ENCODE peak calls at places on chromosomes 7 and 10, in seven cellular contexts. M is M059J; A is naive thymus-derived CD8-positive, alpha-beta T cell; Z is choroid plexus epithelial cell; F is amygdala; D is stimulated activated CD8-positive, alpha-beta memory T cell treated with anti-CD3 and anti-CD28 coated beads, Interleukin-4, amount 100 ng/mL, for 4 hours; H is type B pancreatic cell. P is an unnamed sample.

GRCh38 chr10:133161486-133162051 is 1.6 kb downstream of the KNDC1 start:
- DNase-seq in M (no peak), A (no peak), Z (no peak), F (no peak), D (no peak), H (no peak), P (no peak)

GRCh38 chr7:1741751-1742554 is 71.9 kb downstream of the ELFN1 start:
- DNase-seq in M (no peak), A (no peak), Z (no peak), F (no peak), D (no peak), H (no peak), P (no peak)

GRCh38 chr7:87364246-87364645 is 18.8 kb downstream of the CROT start:
- DNase-seq in M (no peak), A (no peak), Z (no peak), F (no peak), D (no peak), H (no peak), P (no peak)

GRCh38 chr7:128893251-128894100 is 17.0 kb downstream of the KCP start:
- DNase-seq in M (no peak), A (peak; percentile 42), Z (no peak), F (no peak), D (no peak), H (no peak), P (no peak)

GRCh38 chr10:95121904-95122303 is 52.6 kb upstream of the CYP2C8 start:
- DNase-seq in M (no peak), A (peak; percentile 21), Z (peak; percentile 51), F (no peak), D (no peak), H (no peak), P (no peak)

GRCh38 chr10:99843310-99843709 is 60.9 kb downstream of the ABCC2 start:
- DNase-seq in M (no peak), A (no peak), Z (no peak), F (no peak), D (no peak), H (no peak), P (no peak)

GRCh38 chr10:103254538-103255325 is 9.0 kb downstream of the RPEL1 start:
- DNase-seq in M (peak; percentile 65), A (no peak), Z (peak; percentile 41), F (no peak), D (no peak), H (no peak), P (no peak)

GRCh38 chr10:63103971-63104409 is 29.1 kb upstream of the NRBF2 start:
- DNase-seq in M (no peak), A (no peak), Z (no peak), F (no peak), D (no peak), H (no peak), P (no peak)

GRCh38 chr10:24207781-24208611 is 942 bp upstream of the KIAA1217 start:
- DNase-seq in M (peak; percentile 24), A (no peak), Z (peak; percentile 50), F (no peak), D (no peak), H (no peak), P (no peak)

GRCh38 chr7:13904689-13905088 is 84.8 kb downstream of the ETV1 start:
- DNase-seq in M (peak; percentile 60), A (no peak), Z (peak; percentile 69), F (no peak), D (no peak), H (no peak), P (no peak)

GRCh38 chr7:13852281-13852968 is 137.0 kb downstream of the ETV1 start:
- DNase-seq in M (no peak), A (no peak), Z (peak; percentile 80), F (no peak), D (no peak), H (no peak), P (no peak)

GRCh38 chr10:84826704-84827103 is 498.3 kb downstream of the CCSER2 start:
- DNase-seq in M (peak; percentile 38), A (no peak), Z (peak; percentile 44), F (no peak), D (no peak), H (no peak), P (no peak)

GRCh38 chr7:97317575-97317974 is 200.1 kb downstream of the SDHAF3 start:
- DNase-seq in M (no peak), A (no peak), Z (peak; percentile 1), F (no peak), D (no peak), H (no peak), P (no peak)

GRCh38 chr10:77586719-77587423 is 50.7 kb downstream of the KCNMA1 start:
- DNase-seq in M (peak; percentile 80), A (no peak), Z (peak; percentile 98), F (no peak), D (no peak), H (no peak), P (no peak)

GRCh38 chr10:14389981-14390590 is 59.4 kb upstream of the FRMD4A start:
- DNase-seq in M (no peak), A (no peak), Z (no peak), F (no peak), D (no peak), H (no peak), P (no peak)

GRCh38 chr10:7941576-7941975 is 112.9 kb upstream of the GATA3 start:
- DNase-seq in M (no peak), A (no peak), Z (no peak), F (no peak), D (no peak), H (no peak), P (no peak)

GRCh38 chr10:91799580-91799975 is 1.4 kb downstream of the TNKS2 start:
- DNase-seq in M (peak; percentile 51), A (no peak), Z (no peak), F (no peak), D (no peak), H (no peak), P (no peak)

GRCh38 chr10:128268015-128268722 is 141.9 kb upstream of the MKI67 start:
- DNase-seq in M (peak; percentile 13), A (no peak), Z (peak; percentile 63), F (no peak), D (no peak), H (peak; percentile 82), P (no peak)

GRCh38 chr7:36015733-36016132 is 137.3 kb upstream of the EEPD1 start:
- DNase-seq in M (peak; percentile 71), A (no peak), Z (peak; percentile 72), F (no peak), D (no peak), H (no peak), P (no peak)

GRCh38 chr7:22364910-22365309 is 8.0 kb upstream of the RAPGEF5 start:
- DNase-seq in M (no peak), A (no peak), Z (no peak), F (no peak), D (no peak), H (no peak), P (no peak)

GRCh38 chr10:132657127-132657706 is 119.6 kb downstream of the INPP5A start:
- DNase-seq in M (no peak), A (peak; percentile 59), Z (no peak), F (no peak), D (no peak), H (no peak), P (no peak)

GRCh38 chr10:102632394-102633062 is 11.8 kb upstream of the TRIM8 start:
- DNase-seq in M (peak; percentile 39), A (peak; percentile 42), Z (peak; percentile 62), F (no peak), D (no peak), H (no peak), P (no peak)

GRCh38 chr7:96397936-96398596 is 76.2 kb upstream of the SLC25A13 start:
- DNase-seq in M (peak; percentile 27), A (no peak), Z (peak; percentile 16), F (no peak), D (no peak), H (no peak), P (no peak)

GRCh38 chr7:123492485-123492884 is 41.9 kb downstream of the IQUB start:
- DNase-seq in M (no peak), A (no peak), Z (peak; percentile 16), F (no peak), D (no peak), H (no peak), P (no peak)

P was measured in osteocyte.